ENCODE peak calls at places on chromosomes 11 and 22, in eight cellular contexts. F is ascending aorta, G is NB4, Q is foreskin fibroblast, X is esophagus muscularis mucosa, R is IMR-90, K is upper lobe of right lung, N is astrocyte of the spinal cord. C is an unnamed sample.

GRCh38 chr11:44002191-44003093 is 45.3 kb upstream of the ACCSL start:
- DNase-seq in F (no peak), G (no peak), Q (no peak), X (peak; percentile 88), R (no peak), K (no peak), N (no peak), C (no peak)

GRCh38 chr22:17915188-17915587 is 109.2 kb downstream of the MICAL3 start:
- DNase-seq in F (no peak), G (no peak), Q (no peak), X (no peak), R (no peak), K (no peak), N (no peak), C (no peak)

GRCh38 chr22:29716814-29717213 is 3.0 kb upstream of the CABP7 start:
- DNase-seq in F (no peak), G (peak; percentile 73), Q (peak; percentile 57), X (no peak), R (peak; percentile 80), K (no peak), N (peak; percentile 76), C (no peak)

GRCh38 chr22:37309221-37310074 is 27.1 kb downstream of the CYTH4 start:
- DNase-seq in F (no peak), G (peak; percentile 92), Q (no peak), X (no peak), R (no peak), K (peak; percentile 75), N (no peak), C (no peak)

GRCh38 chr22:19056951-19057401 is 65.2 kb downstream of the DGCR2 start:
- DNase-seq in F (no peak), G (no peak), Q (no peak), X (no peak), R (no peak), K (peak; percentile 48), N (no peak), C (no peak)

GRCh38 chr11:69650832-69651344 is 9.9 kb downstream of the CCND1 start:
- DNase-seq in F (no peak), G (no peak), Q (no peak), X (no peak), R (no peak), K (no peak), N (no peak), C (no peak)

GRCh38 chr11:12482839-12483238 is 105.5 kb downstream of the PARVA start:
- DNase-seq in F (no peak), G (no peak), Q (no peak), X (no peak), R (no peak), K (no peak), N (no peak), C (no peak)

GRCh38 chr22:30422481-30423295 is 2.9 kb upstream of the MTFP1 start:
- DNase-seq in F (peak; percentile 75), G (peak; percentile 74), Q (peak; percentile 95), X (peak; percentile 94), R (peak; percentile 95), K (peak; percentile 80), N (peak; percentile 97), C (peak; percentile 89)

GRCh38 chr11:64571050-64571409 is 20.0 kb upstream of the SLC22A12 start:
- DNase-seq in F (no peak), G (no peak), Q (no peak), X (no peak), R (no peak), K (peak; percentile 29), N (no peak), C (peak; percentile 42)

GRCh38 chr22:48749555-48750227 is 1078.0 kb downstream of the BRD1 start:
- DNase-seq in F (no peak), G (no peak), Q (no peak), X (peak; percentile 88), R (no peak), K (no peak), N (no peak), C (no peak)

GRCh38 chr22:30439836-30440235 is 14.3 kb downstream of the MTFP1 start:
- DNase-seq in F (no peak), G (no peak), Q (no peak), X (no peak), R (no peak), K (no peak), N (no peak), C (no peak)

GRCh38 chr11:131614514-131615085 is 244.2 kb downstream of the NTM start:
- DNase-seq in F (no peak), G (no peak), Q (no peak), X (no peak), R (no peak), K (no peak), N (no peak), C (no peak)

GRCh38 chr11:1840780-1841480 is 2.1 kb downstream of the TNNI2 start:
- DNase-seq in F (no peak), G (no peak), Q (no peak), X (no peak), R (no peak), K (no peak), N (no peak), C (no peak)

DNA sequence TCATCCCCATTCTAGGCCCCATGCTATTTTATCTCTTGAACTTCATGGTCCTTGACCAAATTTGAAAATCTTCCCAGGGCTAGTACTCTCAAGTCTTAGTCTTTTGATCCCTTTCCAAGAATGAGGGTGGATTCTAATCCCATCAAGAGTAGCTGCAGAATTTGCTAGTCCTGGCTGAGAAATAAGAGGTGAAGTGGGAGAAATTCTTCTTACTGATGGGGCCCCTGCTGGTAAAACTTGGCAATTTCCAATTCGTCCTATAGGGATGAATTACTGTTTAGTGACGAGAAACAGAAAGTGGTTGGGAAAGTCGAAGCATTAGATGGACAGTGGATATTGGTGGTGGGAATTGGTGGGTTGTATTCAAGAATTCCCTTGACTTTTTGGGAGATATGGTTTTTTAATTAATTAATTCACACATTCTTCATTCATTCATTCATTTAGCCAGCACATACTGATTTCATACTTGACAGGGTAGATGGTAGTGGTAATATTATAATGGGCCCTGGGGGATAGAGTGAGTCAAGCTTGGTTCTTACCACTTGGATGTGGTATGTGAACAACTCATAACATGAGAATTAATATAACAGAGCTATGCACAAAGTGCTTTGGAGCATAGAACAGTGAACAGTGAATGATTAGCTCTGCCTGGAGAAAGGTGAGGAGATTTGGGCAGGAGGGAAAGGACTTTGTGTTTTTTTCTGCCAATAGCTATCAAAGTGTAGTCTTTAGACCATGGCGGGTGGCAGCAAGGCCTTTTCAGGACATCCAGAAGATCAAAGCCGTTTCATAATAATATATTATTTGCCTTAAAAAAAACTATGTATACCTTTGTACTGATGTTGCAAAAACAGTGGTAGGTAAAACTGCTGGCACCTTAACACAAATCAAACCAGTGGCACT is 103.8 kb downstream of the STIM1 start:
- DNase-seq in F (no peak), G (peak; percentile 71), Q (peak; percentile 68), X (no peak), R (peak; percentile 71), K (no peak), N (peak; percentile 77), C (no peak)
- TF ChIP-seq CTCF in F (no peak), G (peak; percentile 30), Q (peak; percentile 7), X (no peak), R (peak; percentile 13), K (no peak), N (peak; percentile 27), C (no peak)

DNA sequence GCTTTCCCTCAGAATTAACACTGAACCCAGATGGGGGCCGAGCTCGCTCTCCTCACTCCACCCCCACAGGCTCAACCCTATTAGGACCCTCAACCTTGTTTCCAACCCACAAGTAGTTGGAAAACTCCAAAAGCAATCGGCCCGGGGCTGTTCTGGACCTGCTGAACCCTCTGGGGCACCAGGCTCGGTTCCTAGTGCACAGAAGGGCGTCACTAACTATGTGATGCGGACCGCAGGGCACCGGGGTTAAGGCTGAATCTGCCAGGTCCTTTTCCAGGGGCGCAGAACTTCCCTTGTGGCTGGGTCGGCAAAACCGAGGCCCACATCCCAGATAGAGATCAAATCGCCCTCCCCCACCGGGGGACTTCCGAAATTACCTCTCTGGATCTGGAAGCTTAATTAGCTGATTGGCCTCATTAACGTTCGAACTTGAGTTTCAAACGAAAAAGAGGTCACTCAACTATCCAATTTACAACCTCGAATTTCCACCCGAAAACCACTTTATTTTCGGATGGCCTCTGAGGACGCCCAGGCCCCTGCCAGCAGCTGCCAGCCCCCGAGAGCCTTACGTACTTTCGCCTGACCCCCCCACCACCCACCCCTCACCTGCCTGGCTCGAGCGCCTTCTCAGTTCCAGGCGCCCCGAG is 1.7 kb downstream of the SHANK2 start:
- DNase-seq in F (no peak), G (no peak), Q (no peak), X (no peak), R (no peak), K (peak; percentile 49), N (no peak), C (no peak)
- H3K4me3 ChIP-seq in F (peak overlapping the region; percentile 63), G (no peak overlapping the region), Q (peak overlapping the region; percentile 4), X (peak overlapping the region; percentile 63), R (peak overlapping the region; percentile 62), K (peak overlapping the region; percentile 56), N (peak overlapping the region; percentile 22), C (no peak overlapping the region)

GRCh38 chr11:122791411-122791810 is 46.9 kb upstream of the CRTAM start:
- DNase-seq in F (no peak), G (peak; percentile 25), Q (peak; percentile 62), X (no peak), R (peak; percentile 47), K (no peak), N (no peak), C (no peak)

GRCh38 chr11:122786896-122787295 is 51.4 kb upstream of the CRTAM start:
- DNase-seq in F (no peak), G (no peak), Q (no peak), X (no peak), R (no peak), K (no peak), N (no peak), C (no peak)

GRCh38 chr11:122789916-122790315 is 48.4 kb upstream of the CRTAM start:
- DNase-seq in F (no peak), G (no peak), Q (no peak), X (no peak), R (no peak), K (no peak), N (no peak), C (no peak)

GRCh38 chr11:122791836-122792235 is 46.5 kb upstream of the CRTAM start:
- DNase-seq in F (no peak), G (no peak), Q (peak; percentile 58), X (no peak), R (peak; percentile 78), K (no peak), N (peak; percentile 75), C (peak; percentile 73)

GRCh38 chr11:122788781-122789535 is 49.3 kb upstream of the CRTAM start:
- DNase-seq in F (no peak), G (no peak), Q (no peak), X (no peak), R (no peak), K (no peak), N (no peak), C (no peak)
- TF ChIP-seq CTCF in F (no peak), G (peak; percentile 35), Q (no peak), X (no peak), R (peak; percentile 5), K (no peak), N (no peak), C (no peak)

DNA sequence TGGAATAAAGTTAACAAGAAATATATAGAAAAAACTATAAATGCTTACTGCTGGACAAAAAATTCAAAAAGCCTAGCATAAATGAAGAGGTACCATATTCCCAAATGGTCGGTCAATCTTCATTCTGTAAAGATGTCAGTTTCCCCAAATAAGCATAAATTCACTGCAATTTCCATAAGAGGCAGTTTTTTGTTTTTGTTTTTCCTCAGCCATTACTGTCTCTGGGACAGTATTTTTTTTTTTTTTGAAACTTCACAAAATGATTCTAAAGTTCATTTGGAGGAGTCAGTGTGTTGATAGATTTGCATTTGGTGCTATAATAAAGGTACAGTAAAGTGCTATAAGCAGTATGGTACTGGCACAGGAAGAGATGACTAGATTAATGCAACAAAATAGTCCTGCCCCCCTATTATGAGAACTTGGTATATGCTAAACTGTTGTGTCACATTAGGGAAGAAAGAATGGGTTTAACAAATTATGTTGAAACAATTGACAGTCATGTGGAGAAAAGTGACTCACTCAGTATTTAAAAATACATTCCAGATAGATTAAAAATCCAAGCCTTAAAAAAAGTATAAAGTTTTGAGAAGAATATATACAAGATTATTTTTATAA is 2.5 kb upstream of the FTH1 start:
- DNase-seq in F (no peak), G (peak; percentile 91), Q (peak; percentile 71), X (no peak), R (peak; percentile 87), K (no peak), N (peak; percentile 63), C (no peak)
- H3K4me3 ChIP-seq in F (no peak overlapping the region), G (no peak overlapping the region), Q (no peak overlapping the region), X (no peak overlapping the region), R (no peak overlapping the region), K (peak overlapping the region; percentile 2), N (no peak overlapping the region), C (no peak overlapping the region)

C was measured in tibial artery.